ENCODE peak calls at places on chromosomes 3 and 15, in nine cellular contexts. V is HCT116, M is fibroblast of lung, N is astrocyte, C is keratinocyte, J is hepatocyte, U is PC-3, R is DND-41, D is HepG2. A is an unnamed sample.
A peak's percentile ranks its signal among the peaks of the same experiment; 100 is the strongest.

GRCh38 chr3:38548154-38548931 is 52.2 kb downstream of the EXOG start:
- DNase-seq in V (no peak), M (peak; percentile 41), N (peak; percentile 18), C (no peak), J (no peak), U (peak; percentile 69), R (peak; percentile 55), D (no peak), A (peak; percentile 48)

GRCh38 chr3:154428369-154429206 is 1.4 kb downstream of the GPR149 start:
- DNase-seq in V (no peak), M (no peak), N (no peak), C (no peak), J (peak; percentile 39), U (no peak), R (no peak), D (no peak), A (peak; percentile 72)

GRCh38 chr15:57356636-57357035 is 19.7 kb upstream of the CGNL1 start:
- DNase-seq in V (no peak), M (peak; percentile 83), N (peak; percentile 70), C (peak; percentile 61), J (no peak), U (peak; percentile 41), R (no peak), D (peak; percentile 38), A (peak; percentile 80)

GRCh38 chr15:75672646-75673425 is 25.1 kb downstream of the SNX33 start:
- DNase-seq in V (no peak), M (peak; percentile 87), N (peak; percentile 80), C (no peak), J (peak; percentile 81), U (no peak), R (no peak), D (no peak), A (peak; percentile 59)

GRCh38 chr3:151146071-151146730 is 56.8 kb downstream of the GPR171 start:
- DNase-seq in V (peak; percentile 71), M (peak; percentile 57), N (peak; percentile 37), C (no peak), J (peak; percentile 88), U (peak; percentile 89), R (peak; percentile 74), D (peak; percentile 75), A (peak; percentile 93)

GRCh38 chr15:89824607-89824867 is 9.9 kb upstream of the ANPEP start:
- DNase-seq in V (no peak), M (no peak), N (no peak), C (no peak), J (no peak), U (no peak), R (no peak), D (no peak), A (peak; percentile 38)

GRCh38 chr3:39104961-39105686 is 2.3 kb downstream of the GORASP1 start:
- DNase-seq in V (no peak), M (no peak), N (no peak), C (no peak), J (no peak), U (peak; percentile 32), R (no peak), D (no peak), A (no peak)

GRCh38 chr15:85742186-85742751 is 52.5 kb downstream of the KLHL25 start:
- DNase-seq in V (no peak), M (peak; percentile 39), N (no peak), C (no peak), J (no peak), U (no peak), R (no peak), D (no peak), A (peak; percentile 39)

GRCh38 chr15:70299931-70300858 is 202.5 kb upstream of the TLE3 start:
- DNase-seq in V (no peak), M (no peak), N (no peak), C (no peak), J (peak; percentile 39), U (no peak), R (peak; percentile 82), D (no peak), A (no peak)

GRCh38 chr15:68232937-68233336 is 3.4 kb upstream of the CLN6 start:
- DNase-seq in V (no peak), M (no peak), N (no peak), C (no peak), J (no peak), U (no peak), R (no peak), D (no peak), A (no peak)

GRCh38 chr3:144590854-144591253 is 619.2 kb downstream of the DIPK2A start:
- DNase-seq in V (no peak), M (peak; percentile 88), N (peak; percentile 84), C (no peak), J (peak; percentile 5), U (peak; percentile 62), R (no peak), D (no peak), A (peak; percentile 36)

GRCh38 chr3:38366082-38366481 is 19.5 kb downstream of the XYLB start:
- DNase-seq in V (no peak), M (no peak), N (no peak), C (no peak), J (no peak), U (no peak), R (no peak), D (no peak), A (no peak)

GRCh38 chr3:32442766-32443165 is 51.1 kb downstream of the CMTM7 start:
- DNase-seq in V (no peak), M (peak; percentile 55), N (peak; percentile 41), C (no peak), J (no peak), U (peak; percentile 22), R (no peak), D (no peak), A (no peak)

GRCh38 chr3:175737646-175738572 is 878.8 kb downstream of the NAALADL2 start:
- DNase-seq in V (no peak), M (peak; percentile 71), N (peak; percentile 62), C (no peak), J (no peak), U (peak; percentile 84), R (no peak), D (no peak), A (no peak)

GRCh38 chr3:135792174-135792573 is 173.4 kb upstream of the PPP2R3A start:
- DNase-seq in V (no peak), M (no peak), N (no peak), C (no peak), J (no peak), U (no peak), R (no peak), D (no peak), A (peak; percentile 67)

GRCh38 chr3:132253262-132253878 is 63.8 kb upstream of the ACP3 start:
- DNase-seq in V (peak; percentile 56), M (peak; percentile 53), N (peak; percentile 42), C (no peak), J (peak; percentile 79), U (peak; percentile 77), R (peak; percentile 5), D (peak; percentile 43), A (peak; percentile 83)

GRCh38 chr3:126348308-126348920 is 8.8 kb downstream of the KLF15 start:
- DNase-seq in V (no peak), M (no peak), N (no peak), C (no peak), J (no peak), U (no peak), R (no peak), D (no peak), A (peak; percentile 71)
- TF ChIP-seq CTCF in V (peak; percentile 23), M (peak; percentile 17), N (no peak), C (peak; percentile 21), J (no peak), U (peak; percentile 8), R (no peak), D (peak; percentile 32), A (peak; percentile 61)

DNA sequence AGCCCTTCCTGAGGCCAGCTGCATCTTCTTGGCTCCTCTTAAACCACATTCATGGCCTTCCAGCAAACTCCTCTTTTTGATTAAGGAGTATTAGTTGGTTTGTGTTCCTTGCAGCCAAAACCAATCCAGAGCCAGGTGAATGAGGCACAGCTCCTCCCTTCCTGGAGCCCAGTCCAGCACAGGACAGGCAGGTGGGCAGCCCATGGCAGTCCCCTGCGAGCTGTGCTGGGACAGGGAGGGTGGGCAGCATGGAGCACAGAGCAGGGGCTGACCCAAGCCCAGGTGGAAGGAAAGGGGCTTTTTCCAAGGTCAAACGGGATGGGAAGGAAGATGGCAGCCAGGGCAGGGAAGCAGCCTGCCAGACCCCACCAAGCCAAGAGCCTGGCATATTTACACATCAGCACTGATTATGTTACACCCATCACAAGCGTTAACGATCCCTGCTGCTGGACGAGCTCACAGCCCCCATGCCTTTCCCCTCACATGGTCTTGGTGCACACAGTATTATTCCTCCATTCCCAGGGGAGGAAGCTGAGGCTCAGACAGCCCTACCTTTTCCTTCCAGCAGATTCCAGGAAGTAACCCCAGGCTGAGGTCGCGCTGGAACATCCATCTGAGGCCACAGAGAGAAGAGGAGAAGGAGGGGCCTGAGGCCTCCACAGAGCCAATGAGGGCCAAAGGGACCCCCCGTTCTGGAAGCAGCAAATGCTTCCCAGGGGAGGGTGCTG is 175.7 kb downstream of the SMAD6 start:
- DNase-seq in V (no peak), M (no peak), N (no peak), C (no peak), J (no peak), U (no peak), R (no peak), D (no peak), A (no peak)
- H2AFZ ChIP-seq in V (no peak overlapping the region), M (no peak overlapping the region), N (no peak overlapping the region), C (no peak overlapping the region), J (no peak overlapping the region), U (no peak overlapping the region), R (no peak overlapping the region), D (no peak overlapping the region), A (no peak overlapping the region)

GRCh38 chr15:45642203-45642932 is 7.5 kb downstream of the SQOR start:
- DNase-seq in V (no peak), M (peak; percentile 89), N (peak; percentile 86), C (no peak), J (no peak), U (peak; percentile 73), R (no peak), D (no peak), A (no peak)

GRCh38 chr15:45644437-45644836 is 9.6 kb downstream of the SQOR start:
- DNase-seq in V (no peak), M (no peak), N (no peak), C (no peak), J (no peak), U (no peak), R (no peak), D (no peak), A (no peak)

GRCh38 chr15:45640610-45641009 is 5.8 kb downstream of the SQOR start:
- DNase-seq in V (peak; percentile 23), M (peak; percentile 90), N (peak; percentile 88), C (peak; percentile 91), J (peak; percentile 66), U (peak; percentile 87), R (no peak), D (peak; percentile 55), A (no peak)

GRCh38 chr15:45638641-45639040 is 3.8 kb downstream of the SQOR start:
- DNase-seq in V (no peak), M (no peak), N (no peak), C (no peak), J (no peak), U (peak; percentile 20), R (no peak), D (no peak), A (no peak)

GRCh38 chr15:45641374-45641778 is 6.5 kb downstream of the SQOR start:
- DNase-seq in V (no peak), M (peak; percentile 72), N (peak; percentile 66), C (no peak), J (peak; percentile 82), U (peak; percentile 90), R (no peak), D (peak; percentile 95), A (no peak)
- TF ChIP-seq CTCF in V (no peak), M (peak; percentile 23), N (no peak), C (peak; percentile 23), J (no peak), U (no peak), R (no peak), D (no peak), A (no peak)

GRCh38 chr3:101038393-101038792 is 45.2 kb upstream of the ABI3BP start:
- DNase-seq in V (no peak), M (peak; percentile 28), N (peak; percentile 8), C (no peak), J (no peak), U (no peak), R (no peak), D (no peak), A (no peak)
- H2AFZ ChIP-seq in V (no peak overlapping the region), M (peak overlapping the region; percentile 18), N (no peak overlapping the region), C (peak overlapping the region; percentile 35), J (no peak overlapping the region), U (no peak overlapping the region), R (no peak overlapping the region), D (no peak overlapping the region), A (no peak overlapping the region)